ENCODE peak calls at places on chromosome 22, in nine cellular contexts. One of them, this sample, is unnamed.

GRCh38 chr22:42344391-42344861 is 74.0 kb upstream of the TCF20 start:
- DNase-seq in effector memory CD4-positive, alpha-beta T cell: no peak
- DNase-seq in breast epithelium: no peak
- DNase-seq in CD4-positive, alpha-beta memory T cell: no peak
- DNase-seq in cardiac muscle cell: peak; percentile 46
- DNase-seq in naive thymus-derived CD4-positive, alpha-beta T cell: no peak
- DNase-seq in WERI-Rb-1: no peak
- DNase-seq in fibroblast of lung: peak; percentile 17
- DNase-seq in AG04450: no peak
- DNase-seq in this sample: peak; percentile 71

GRCh38 chr22:50727678-50728522 is 10.1 kb upstream of the ACR start:
- DNase-seq in CD4-positive, alpha-beta memory T cell: no peak
- DNase-seq in naive thymus-derived CD4-positive, alpha-beta T cell: no peak
- DNase-seq in fibroblast of lung: no peak
- DNase-seq in cardiac muscle cell: no peak
- DNase-seq in AG04450: no peak
- DNase-seq in WERI-Rb-1: no peak
- DNase-seq in breast epithelium: peak; percentile 28
- DNase-seq in effector memory CD4-positive, alpha-beta T cell: no peak
- DNase-seq in this sample: no peak

GRCh38 chr22:42685941-42686666 is 34.6 kb downstream of the A4GALT start:
- DNase-seq in effector memory CD4-positive, alpha-beta T cell: no peak
- DNase-seq in cardiac muscle cell: no peak
- DNase-seq in CD4-positive, alpha-beta memory T cell: no peak
- DNase-seq in naive thymus-derived CD4-positive, alpha-beta T cell: no peak
- DNase-seq in AG04450: no peak
- DNase-seq in fibroblast of lung: peak; percentile 73
- DNase-seq in breast epithelium: no peak
- DNase-seq in WERI-Rb-1: no peak
- DNase-seq in this sample: no peak

GRCh38 chr22:45493286-45493771 is 9.4 kb upstream of the FBLN1 start:
- DNase-seq in breast epithelium: no peak
- DNase-seq in WERI-Rb-1: no peak
- DNase-seq in effector memory CD4-positive, alpha-beta T cell: no peak
- DNase-seq in fibroblast of lung: peak; percentile 89
- DNase-seq in naive thymus-derived CD4-positive, alpha-beta T cell: no peak
- DNase-seq in AG04450: no peak
- DNase-seq in cardiac muscle cell: peak; percentile 78
- DNase-seq in CD4-positive, alpha-beta memory T cell: no peak
- DNase-seq in this sample: peak; percentile 53

GRCh38 chr22:36405671-36406070 is 17.9 kb upstream of the MYH9 start:
- DNase-seq in CD4-positive, alpha-beta memory T cell: peak; percentile 71
- DNase-seq in breast epithelium: no peak
- DNase-seq in fibroblast of lung: peak; percentile 45
- DNase-seq in effector memory CD4-positive, alpha-beta T cell: peak; percentile 39
- DNase-seq in WERI-Rb-1: no peak
- DNase-seq in naive thymus-derived CD4-positive, alpha-beta T cell: peak; percentile 51
- DNase-seq in cardiac muscle cell: peak; percentile 59
- DNase-seq in AG04450: no peak
- DNase-seq in this sample: no peak

GRCh38 chr22:41782316-41782715 is 18.2 kb upstream of the CCDC134 start:
- DNase-seq in effector memory CD4-positive, alpha-beta T cell: no peak
- DNase-seq in AG04450: no peak
- DNase-seq in naive thymus-derived CD4-positive, alpha-beta T cell: no peak
- DNase-seq in breast epithelium: no peak
- DNase-seq in cardiac muscle cell: no peak
- DNase-seq in fibroblast of lung: no peak
- DNase-seq in CD4-positive, alpha-beta memory T cell: no peak
- DNase-seq in WERI-Rb-1: peak; percentile 19
- DNase-seq in this sample: no peak

GRCh38 chr22:44355688-44356070 is 42.9 kb upstream of the SHISAL1 start:
- DNase-seq in AG04450: no peak
- DNase-seq in breast epithelium: no peak
- DNase-seq in CD4-positive, alpha-beta memory T cell: no peak
- DNase-seq in naive thymus-derived CD4-positive, alpha-beta T cell: no peak
- DNase-seq in effector memory CD4-positive, alpha-beta T cell: no peak
- DNase-seq in cardiac muscle cell: no peak
- DNase-seq in fibroblast of lung: no peak
- DNase-seq in WERI-Rb-1: no peak
- DNase-seq in this sample: no peak

GRCh38 chr22:30371321-30371720 is 14.5 kb downstream of the CCDC157 start:
- DNase-seq in fibroblast of lung: no peak
- DNase-seq in breast epithelium: no peak
- DNase-seq in AG04450: no peak
- DNase-seq in effector memory CD4-positive, alpha-beta T cell: no peak
- DNase-seq in cardiac muscle cell: no peak
- DNase-seq in CD4-positive, alpha-beta memory T cell: no peak
- DNase-seq in WERI-Rb-1: no peak
- DNase-seq in naive thymus-derived CD4-positive, alpha-beta T cell: no peak
- DNase-seq in this sample: no peak

GRCh38 chr22:44802956-44803355 is 50.6 kb downstream of the ARHGAP8 start:
- DNase-seq in fibroblast of lung: no peak
- DNase-seq in WERI-Rb-1: no peak
- DNase-seq in AG04450: no peak
- DNase-seq in CD4-positive, alpha-beta memory T cell: no peak
- DNase-seq in cardiac muscle cell: no peak
- DNase-seq in naive thymus-derived CD4-positive, alpha-beta T cell: no peak
- DNase-seq in breast epithelium: no peak
- DNase-seq in effector memory CD4-positive, alpha-beta T cell: no peak
- DNase-seq in this sample: no peak

GRCh38 chr22:43333156-43333555 is 10.0 kb downstream of the SCUBE1 start:
- DNase-seq in CD4-positive, alpha-beta memory T cell: no peak
- DNase-seq in AG04450: no peak
- DNase-seq in breast epithelium: no peak
- DNase-seq in fibroblast of lung: no peak
- DNase-seq in WERI-Rb-1: no peak
- DNase-seq in effector memory CD4-positive, alpha-beta T cell: no peak
- DNase-seq in naive thymus-derived CD4-positive, alpha-beta T cell: no peak
- DNase-seq in cardiac muscle cell: no peak
- DNase-seq in this sample: no peak

GRCh38 chr22:42962295-42963230 is 52.4 kb downstream of the PACSIN2 start:
- DNase-seq in WERI-Rb-1: no peak
- DNase-seq in effector memory CD4-positive, alpha-beta T cell: no peak
- DNase-seq in fibroblast of lung: peak; percentile 39
- DNase-seq in AG04450: no peak
- DNase-seq in cardiac muscle cell: peak; percentile 78
- DNase-seq in naive thymus-derived CD4-positive, alpha-beta T cell: no peak
- DNase-seq in breast epithelium: no peak
- DNase-seq in CD4-positive, alpha-beta memory T cell: no peak
- DNase-seq in this sample: no peak

GRCh38 chr22:36486619-36487384 is 5.4 kb upstream of the TXN2 start:
- DNase-seq in breast epithelium: no peak
- DNase-seq in effector memory CD4-positive, alpha-beta T cell: peak; percentile 32
- DNase-seq in CD4-positive, alpha-beta memory T cell: peak; percentile 61
- DNase-seq in fibroblast of lung: peak; percentile 61
- DNase-seq in cardiac muscle cell: peak; percentile 67
- DNase-seq in AG04450: no peak
- DNase-seq in naive thymus-derived CD4-positive, alpha-beta T cell: peak; percentile 59
- DNase-seq in WERI-Rb-1: peak; percentile 56
- DNase-seq in this sample: peak; percentile 61

GRCh38 chr22:29811377-29811776 is 26.7 kb downstream of the ASCC2 start:
- DNase-seq in fibroblast of lung: no peak
- DNase-seq in naive thymus-derived CD4-positive, alpha-beta T cell: no peak
- DNase-seq in CD4-positive, alpha-beta memory T cell: no peak
- DNase-seq in WERI-Rb-1: no peak
- DNase-seq in cardiac muscle cell: no peak
- DNase-seq in effector memory CD4-positive, alpha-beta T cell: no peak
- DNase-seq in AG04450: no peak
- DNase-seq in breast epithelium: no peak
- DNase-seq in this sample: no peak

GRCh38 chr22:28402539-28402938 is 277.1 kb downstream of the TTC28 start:
- DNase-seq in fibroblast of lung: no peak
- DNase-seq in WERI-Rb-1: no peak
- DNase-seq in cardiac muscle cell: no peak
- DNase-seq in CD4-positive, alpha-beta memory T cell: no peak
- DNase-seq in naive thymus-derived CD4-positive, alpha-beta T cell: no peak
- DNase-seq in effector memory CD4-positive, alpha-beta T cell: no peak
- DNase-seq in breast epithelium: no peak
- DNase-seq in AG04450: no peak
- DNase-seq in this sample: no peak

GRCh38 chr22:29744902-29745301 is 21.9 kb downstream of the ZMAT5 start:
- DNase-seq in CD4-positive, alpha-beta memory T cell: no peak
- DNase-seq in breast epithelium: no peak
- DNase-seq in cardiac muscle cell: peak; percentile 14
- DNase-seq in WERI-Rb-1: peak; percentile 53
- DNase-seq in naive thymus-derived CD4-positive, alpha-beta T cell: no peak
- DNase-seq in fibroblast of lung: peak; percentile 59
- DNase-seq in AG04450: peak; percentile 15
- DNase-seq in effector memory CD4-positive, alpha-beta T cell: no peak
- DNase-seq in this sample: peak; percentile 57

GRCh38 chr22:36383110-36383581 is 4.6 kb downstream of the MYH9 start:
- DNase-seq in cardiac muscle cell: peak; percentile 60
- DNase-seq in breast epithelium: peak; percentile 68
- DNase-seq in AG04450: peak; percentile 75
- DNase-seq in naive thymus-derived CD4-positive, alpha-beta T cell: peak; percentile 43
- DNase-seq in CD4-positive, alpha-beta memory T cell: peak; percentile 63
- DNase-seq in effector memory CD4-positive, alpha-beta T cell: peak; percentile 61
- DNase-seq in WERI-Rb-1: no peak
- DNase-seq in fibroblast of lung: peak; percentile 77
- DNase-seq in this sample: no peak

GRCh38 chr22:43720718-43721117 is 91.4 kb downstream of the EFCAB6 start:
- DNase-seq in effector memory CD4-positive, alpha-beta T cell: no peak
- DNase-seq in cardiac muscle cell: no peak
- DNase-seq in fibroblast of lung: no peak
- DNase-seq in WERI-Rb-1: no peak
- DNase-seq in naive thymus-derived CD4-positive, alpha-beta T cell: no peak
- DNase-seq in breast epithelium: no peak
- DNase-seq in CD4-positive, alpha-beta memory T cell: no peak
- DNase-seq in AG04450: no peak
- DNase-seq in this sample: no peak

GRCh38 chr22:44182591-44183588 is 2.2 kb downstream of the PARVG start:
- DNase-seq in cardiac muscle cell: no peak
- DNase-seq in breast epithelium: no peak
- DNase-seq in AG04450: no peak
- DNase-seq in fibroblast of lung: no peak
- DNase-seq in naive thymus-derived CD4-positive, alpha-beta T cell: peak; percentile 29
- DNase-seq in WERI-Rb-1: no peak
- DNase-seq in CD4-positive, alpha-beta memory T cell: peak; percentile 45
- DNase-seq in effector memory CD4-positive, alpha-beta T cell: no peak
- DNase-seq in this sample: no peak

GRCh38 chr22:25495286-25495685 is 69.2 kb upstream of the GRK3 start:
- DNase-seq in effector memory CD4-positive, alpha-beta T cell: no peak
- DNase-seq in cardiac muscle cell: no peak
- DNase-seq in fibroblast of lung: no peak
- DNase-seq in CD4-positive, alpha-beta memory T cell: no peak
- DNase-seq in WERI-Rb-1: peak; percentile 53
- DNase-seq in breast epithelium: no peak
- DNase-seq in AG04450: no peak
- DNase-seq in naive thymus-derived CD4-positive, alpha-beta T cell: no peak
- DNase-seq in this sample: no peak

GRCh38 chr22:37696657-37697539 is at the start of gene TRIOBP:
- DNase-seq in cardiac muscle cell: peak; percentile 97
- DNase-seq in effector memory CD4-positive, alpha-beta T cell: peak; percentile 74
- DNase-seq in WERI-Rb-1: peak; percentile 97
- DNase-seq in fibroblast of lung: peak; percentile 91
- DNase-seq in naive thymus-derived CD4-positive, alpha-beta T cell: peak; percentile 85
- DNase-seq in breast epithelium: peak; percentile 89
- DNase-seq in AG04450: peak; percentile 78
- DNase-seq in CD4-positive, alpha-beta memory T cell: peak; percentile 74
- DNase-seq in this sample: peak; percentile 98
- H3K4me3 ChIP-seq in cardiac muscle cell: peak within 1 kb of the TSS; percentile 25
- H3K4me3 ChIP-seq in effector memory CD4-positive, alpha-beta T cell: no peak within 1 kb of the TSS
- H3K4me3 ChIP-seq in WERI-Rb-1: no peak within 1 kb of the TSS
- H3K4me3 ChIP-seq in fibroblast of lung: no peak within 1 kb of the TSS
- H3K4me3 ChIP-seq in naive thymus-derived CD4-positive, alpha-beta T cell: no peak within 1 kb of the TSS
- H3K4me3 ChIP-seq in breast epithelium: peak within 1 kb of the TSS; percentile 10
- H3K4me3 ChIP-seq in AG04450: peak within 1 kb of the TSS; percentile 48
- H3K4me3 ChIP-seq in CD4-positive, alpha-beta memory T cell: no peak within 1 kb of the TSS
- H3K4me3 ChIP-seq in this sample: peak within 1 kb of the TSS; percentile 39

GRCh38 chr22:33474587-33474986 is 416.4 kb upstream of the SYN3 start:
- DNase-seq in CD4-positive, alpha-beta memory T cell: no peak
- DNase-seq in WERI-Rb-1: no peak
- DNase-seq in effector memory CD4-positive, alpha-beta T cell: no peak
- DNase-seq in naive thymus-derived CD4-positive, alpha-beta T cell: no peak
- DNase-seq in fibroblast of lung: no peak
- DNase-seq in AG04450: no peak
- DNase-seq in cardiac muscle cell: no peak
- DNase-seq in breast epithelium: no peak
- DNase-seq in this sample: no peak
- H3K27ac ChIP-seq in CD4-positive, alpha-beta memory T cell: no peak overlapping the region
- H3K27ac ChIP-seq in WERI-Rb-1: no peak overlapping the region
- H3K27ac ChIP-seq in effector memory CD4-positive, alpha-beta T cell: no peak overlapping the region
- H3K27ac ChIP-seq in naive thymus-derived CD4-positive, alpha-beta T cell: no peak overlapping the region
- H3K27ac ChIP-seq in fibroblast of lung: no peak overlapping the region
- H3K27ac ChIP-seq in AG04450: no peak overlapping the region
- H3K27ac ChIP-seq in cardiac muscle cell: no peak overlapping the region
- H3K27ac ChIP-seq in breast epithelium: no peak overlapping the region
- H3K27ac ChIP-seq in this sample: no peak overlapping the region

GRCh38 chr22:26536762-26537134 is 24.5 kb upstream of the TFIP11 start:
- DNase-seq in effector memory CD4-positive, alpha-beta T cell: no peak
- DNase-seq in AG04450: no peak
- DNase-seq in WERI-Rb-1: no peak
- DNase-seq in CD4-positive, alpha-beta memory T cell: no peak
- DNase-seq in fibroblast of lung: no peak
- DNase-seq in breast epithelium: no peak
- DNase-seq in cardiac muscle cell: no peak
- DNase-seq in naive thymus-derived CD4-positive, alpha-beta T cell: no peak
- DNase-seq in this sample: no peak

GRCh38 chr22:26534874-26535470 is 22.7 kb upstream of the TFIP11 start:
- DNase-seq in naive thymus-derived CD4-positive, alpha-beta T cell: no peak
- DNase-seq in fibroblast of lung: no peak
- DNase-seq in CD4-positive, alpha-beta memory T cell: no peak
- DNase-seq in breast epithelium: no peak
- DNase-seq in WERI-Rb-1: no peak
- DNase-seq in AG04450: no peak
- DNase-seq in cardiac muscle cell: no peak
- DNase-seq in effector memory CD4-positive, alpha-beta T cell: no peak
- DNase-seq in this sample: no peak

GRCh38 chr22:26534166-26534855 is 22.0 kb upstream of the TFIP11 start:
- DNase-seq in CD4-positive, alpha-beta memory T cell: no peak
- DNase-seq in naive thymus-derived CD4-positive, alpha-beta T cell: no peak
- DNase-seq in breast epithelium: no peak
- DNase-seq in WERI-Rb-1: no peak
- DNase-seq in effector memory CD4-positive, alpha-beta T cell: no peak
- DNase-seq in AG04450: no peak
- DNase-seq in fibroblast of lung: no peak
- DNase-seq in cardiac muscle cell: no peak
- DNase-seq in this sample: no peak

GRCh38 chr22:26535499-26535898 is 23.2 kb upstream of the TFIP11 start:
- DNase-seq in cardiac muscle cell: no peak
- DNase-seq in CD4-positive, alpha-beta memory T cell: no peak
- DNase-seq in AG04450: no peak
- DNase-seq in fibroblast of lung: no peak
- DNase-seq in naive thymus-derived CD4-positive, alpha-beta T cell: no peak
- DNase-seq in effector memory CD4-positive, alpha-beta T cell: no peak
- DNase-seq in breast epithelium: no peak
- DNase-seq in WERI-Rb-1: no peak
- DNase-seq in this sample: no peak

GRCh38 chr22:26536056-26536761 is 23.9 kb upstream of the TFIP11 start:
- DNase-seq in AG04450: no peak
- DNase-seq in breast epithelium: no peak
- DNase-seq in naive thymus-derived CD4-positive, alpha-beta T cell: no peak
- DNase-seq in fibroblast of lung: no peak
- DNase-seq in effector memory CD4-positive, alpha-beta T cell: no peak
- DNase-seq in cardiac muscle cell: no peak
- DNase-seq in WERI-Rb-1: no peak
- DNase-seq in CD4-positive, alpha-beta memory T cell: no peak
- DNase-seq in this sample: no peak
- H3K4me3 ChIP-seq in AG04450: no peak overlapping the region
- H3K4me3 ChIP-seq in breast epithelium: no peak overlapping the region
- H3K4me3 ChIP-seq in naive thymus-derived CD4-positive, alpha-beta T cell: no peak overlapping the region
- H3K4me3 ChIP-seq in fibroblast of lung: no peak overlapping the region
- H3K4me3 ChIP-seq in effector memory CD4-positive, alpha-beta T cell: no peak overlapping the region
- H3K4me3 ChIP-seq in cardiac muscle cell: no peak overlapping the region
- H3K4me3 ChIP-seq in WERI-Rb-1: no peak overlapping the region
- H3K4me3 ChIP-seq in CD4-positive, alpha-beta memory T cell: no peak overlapping the region
- H3K4me3 ChIP-seq in this sample: no peak overlapping the region

GRCh38 chr22:46761539-46762237 is 762 bp upstream of the TBC1D22A start:
- DNase-seq in effector memory CD4-positive, alpha-beta T cell: no peak
- DNase-seq in fibroblast of lung: no peak
- DNase-seq in naive thymus-derived CD4-positive, alpha-beta T cell: no peak
- DNase-seq in CD4-positive, alpha-beta memory T cell: no peak
- DNase-seq in cardiac muscle cell: peak; percentile 17
- DNase-seq in WERI-Rb-1: peak; percentile 43
- DNase-seq in AG04450: no peak
- DNase-seq in breast epithelium: no peak
- DNase-seq in this sample: peak; percentile 42
- H3K27ac ChIP-seq in effector memory CD4-positive, alpha-beta T cell: peak overlapping the region; percentile 96
- H3K27ac ChIP-seq in fibroblast of lung: peak overlapping the region; percentile 91
- H3K27ac ChIP-seq in naive thymus-derived CD4-positive, alpha-beta T cell: peak overlapping the region; percentile 99
- H3K27ac ChIP-seq in CD4-positive, alpha-beta memory T cell: peak overlapping the region; percentile 99
- H3K27ac ChIP-seq in cardiac muscle cell: peak overlapping the region; percentile 97
- H3K27ac ChIP-seq in WERI-Rb-1: peak overlapping the region; percentile 91
- H3K27ac ChIP-seq in AG04450: peak overlapping the region; percentile 81
- H3K27ac ChIP-seq in breast epithelium: peak overlapping the region; percentile 94
- H3K27ac ChIP-seq in this sample: peak overlapping the region; percentile 96